ENCODE peak calls at places on chromosomes 5 and 9, in ten cellular contexts. Y, R, Z, D, U, I, W, T, A and C are unnamed samples.

GRCh38 chr5:142568271-142568995 is 117.5 kb downstream of the FGF1 start:
- DNase-seq in Y (peak; percentile 58), T (no peak), W (no peak), Z (no peak), U (no peak), I (no peak), D (no peak), A (no peak), R (no peak), C (peak; percentile 62)

GRCh38 chr5:124922255-124922975 is 176.0 kb upstream of the ZNF608 start:
- DNase-seq in W (no peak), U (no peak), D (no peak), Z (no peak), Y (no peak), A (peak; percentile 79), T (no peak), R (no peak), I (no peak), C (no peak)

GRCh38 chr5:148387325-148387724 is 3.6 kb downstream of the FBXO38 start:
- DNase-seq in T (no peak), Z (no peak), A (no peak), W (no peak), D (no peak), U (no peak), R (no peak), Y (peak; percentile 69), I (no peak), C (peak; percentile 53)

GRCh38 chr5:75668988-75669760 is 48.1 kb downstream of the POC5 start:
- DNase-seq in A (no peak), U (no peak), T (peak; percentile 62), R (no peak), Z (no peak), W (peak; percentile 38), D (no peak), Y (no peak), I (peak; percentile 44), C (peak; percentile 33)

GRCh38 chr9:95313010-95313498 is 4.5 kb downstream of the FANCC start:
- DNase-seq in R (peak; percentile 46), T (peak; percentile 85), A (peak; percentile 62), Z (peak; percentile 89), W (peak; percentile 74), I (peak; percentile 77), Y (peak; percentile 46), D (peak; percentile 86), U (peak; percentile 47), C (peak; percentile 63)

GRCh38 chr9:98099346-98099745 is 19.7 kb downstream of the TRIM14 start:
- DNase-seq in D (no peak), T (no peak), U (no peak), W (no peak), Z (no peak), A (no peak), R (no peak), Y (no peak), I (no peak), C (no peak)

GRCh38 chr5:129724647-129725046 is 23.2 kb upstream of the MINAR2 start:
- DNase-seq in Y (no peak), I (no peak), T (no peak), R (no peak), D (no peak), A (no peak), W (no peak), Z (no peak), U (no peak), C (no peak)

GRCh38 chr5:26805076-26805475 is 233.3 kb downstream of the CDH9 start:
- DNase-seq in T (no peak), Z (no peak), Y (no peak), R (no peak), D (no peak), U (no peak), I (no peak), W (no peak), A (no peak), C (no peak)

GRCh38 chr5:10229306-10230048 is 20.2 kb downstream of the ATPSCKMT start:
- DNase-seq in D (no peak), A (no peak), R (no peak), T (no peak), I (no peak), W (no peak), U (no peak), Z (no peak), Y (peak; percentile 95), C (peak; percentile 25)

GRCh38 chr9:13555989-13556500 is 276.6 kb upstream of the MPDZ start:
- DNase-seq in U (no peak), A (no peak), Z (no peak), I (no peak), R (no peak), W (no peak), Y (no peak), D (no peak), T (no peak), C (no peak)

GRCh38 chr5:176608937-176609723 is 826 bp downstream of the GPRIN1 start:
- DNase-seq in W (no peak), A (no peak), D (no peak), U (no peak), Z (no peak), I (no peak), R (no peak), Y (no peak), T (no peak), C (no peak)

GRCh38 chr5:176610430-176610763 is 441 bp upstream of the GPRIN1 start:
- DNase-seq in A (no peak), R (no peak), I (no peak), T (no peak), Y (no peak), D (no peak), U (no peak), W (no peak), Z (no peak), C (no peak)

GRCh38 chr5:176608142-176608705 is 1.7 kb downstream of the GPRIN1 start:
- DNase-seq in A (no peak), Y (no peak), U (no peak), W (no peak), Z (no peak), T (no peak), D (no peak), I (no peak), R (no peak), C (no peak)

GRCh38 chr5:176611435-176611834 is 1.5 kb upstream of the GPRIN1 start:
- DNase-seq in T (peak; percentile 71), Y (peak; percentile 84), A (peak; percentile 86), R (peak; percentile 77), W (peak; percentile 64), Z (peak; percentile 81), D (peak; percentile 70), U (peak; percentile 34), I (peak; percentile 70), C (peak; percentile 89)

DNA sequence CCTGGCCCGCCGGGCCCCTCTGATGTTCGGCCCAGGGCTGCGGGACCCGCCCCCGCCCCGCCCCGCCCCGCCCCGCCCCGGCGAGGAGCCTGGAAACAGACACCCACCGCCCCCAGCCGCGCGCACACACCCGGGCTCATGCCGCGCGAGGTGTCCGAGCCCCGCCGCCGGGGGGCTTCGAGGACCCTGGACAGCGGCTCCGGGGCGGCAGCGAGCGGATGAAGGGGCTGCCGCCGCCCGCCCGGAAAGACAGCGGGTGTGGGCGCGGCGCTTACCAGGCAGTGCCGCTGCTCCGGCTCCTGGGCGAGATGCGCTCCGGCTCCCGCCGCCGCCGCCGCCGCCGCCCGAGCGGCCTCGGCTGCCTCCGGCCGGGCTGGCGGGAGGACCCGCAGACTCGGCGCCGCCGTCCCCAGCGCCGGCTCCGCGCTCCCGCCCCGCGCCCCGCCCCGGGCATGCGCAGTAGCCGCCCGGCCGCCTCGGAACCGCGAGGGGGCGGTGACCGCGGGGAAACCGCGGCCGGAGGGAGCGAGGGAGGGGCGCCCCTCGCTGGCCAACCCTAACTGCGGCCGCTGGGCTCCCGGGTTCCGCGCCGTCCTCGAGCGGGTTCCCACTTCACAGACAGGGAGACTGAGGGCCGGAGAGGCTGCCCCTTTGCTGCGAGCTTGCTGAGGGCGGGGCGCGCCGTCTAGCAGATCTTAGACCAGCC is at the start of gene GPRIN1:
- DNase-seq in W (peak; percentile 38), R (peak; percentile 48), I (no peak), Z (peak; percentile 75), U (no peak), Y (peak; percentile 40), T (peak; percentile 48), D (peak; percentile 57), A (peak; percentile 94), C (peak; percentile 44)
- TF ChIP-seq CTCF in W (peak; percentile 8), R (peak; percentile 50), I (no peak), Z (peak; percentile 26), U (no peak), Y (peak; percentile 24), T (no peak), D (peak; percentile 20), A (peak; percentile 47), C (no peak)

GRCh38 chr9:138098116-138098907 is 220.7 kb downstream of the CACNA1B start:
- DNase-seq in I (no peak), U (no peak), R (no peak), W (no peak), A (no peak), D (peak; percentile 17), T (peak; percentile 5), Y (no peak), Z (peak; percentile 29), C (no peak)
- H3K4me3 ChIP-seq in I (no peak overlapping the region), U (no peak overlapping the region), R (no peak overlapping the region), W (no peak overlapping the region), A (no peak overlapping the region), D (no peak overlapping the region), T (no peak overlapping the region), Y (no peak overlapping the region), Z (no peak overlapping the region), C (no peak overlapping the region)

DNA sequence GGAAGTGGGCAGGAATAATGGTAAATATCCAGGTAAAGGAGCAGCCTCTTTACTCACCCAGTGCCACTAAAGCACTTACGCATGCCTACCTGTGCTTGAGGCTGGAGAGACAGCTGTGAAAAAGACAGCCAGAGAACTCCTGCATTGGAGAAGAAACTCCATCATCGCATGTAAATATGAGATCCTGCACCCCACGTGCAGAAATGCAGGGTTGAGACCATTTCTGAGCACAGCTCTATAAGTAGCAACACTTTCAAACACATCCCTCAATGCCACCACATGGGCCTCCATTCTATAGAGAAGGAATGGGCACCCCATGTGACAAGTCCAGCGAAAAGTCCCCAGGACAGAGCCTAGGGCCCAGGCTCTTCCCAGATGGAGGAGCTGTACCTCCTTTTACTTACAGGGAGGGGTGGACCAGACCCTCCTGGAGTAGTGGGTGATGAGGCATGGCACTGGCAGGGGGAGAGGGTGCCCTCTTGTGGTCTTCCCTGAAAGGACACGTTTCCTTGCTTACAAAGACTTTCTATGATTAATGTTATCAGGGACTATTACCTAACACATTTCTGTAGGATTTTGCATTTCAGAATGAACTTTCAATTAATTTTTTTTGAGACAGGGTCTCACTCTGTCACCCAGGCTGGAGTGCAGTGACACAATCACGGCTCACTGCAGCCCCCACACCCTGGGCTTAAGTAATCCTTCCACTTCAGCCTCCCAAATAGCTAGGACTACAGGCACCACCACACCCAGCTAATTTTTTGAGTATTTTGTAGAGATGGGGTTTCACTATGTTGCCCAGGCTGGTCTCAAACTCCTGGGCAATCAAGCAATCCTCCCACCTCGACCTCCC is 55.3 kb upstream of the IL17B start:
- DNase-seq in Z (no peak), A (peak; percentile 81), D (no peak), I (no peak), T (peak; percentile 74), W (no peak), Y (peak; percentile 66), R (no peak), U (no peak), C (peak; percentile 81)
- TF ChIP-seq CTCF in Z (peak; percentile 89), A (peak; percentile 96), D (peak; percentile 90), I (peak; percentile 76), T (peak; percentile 44), W (peak; percentile 38), Y (peak; percentile 92), R (peak; percentile 94), U (peak; percentile 75), C (peak; percentile 92)

DNA sequence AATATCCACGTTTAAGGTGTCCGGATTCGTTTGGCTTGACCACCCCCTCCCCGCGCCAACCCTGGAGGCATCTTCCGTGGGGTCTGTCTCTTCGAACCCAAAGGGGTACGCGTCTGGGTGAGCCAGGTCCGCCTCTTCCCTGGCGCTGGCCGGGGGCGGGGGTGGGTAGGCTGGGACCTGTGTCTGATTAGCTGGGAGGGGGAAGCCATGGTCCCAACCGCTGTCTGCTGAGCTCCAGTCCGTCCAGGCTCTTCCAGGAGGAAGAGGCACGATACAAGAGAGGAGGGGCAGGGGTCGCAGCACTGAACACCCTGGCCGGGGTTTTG is at the start of gene LVRN:
- DNase-seq in Y (no peak), T (no peak), I (no peak), W (no peak), A (no peak), U (no peak), R (no peak), D (no peak), Z (no peak), C (no peak)
- H3K4me3 ChIP-seq in Y (peak within 1 kb of the TSS; percentile 39), T (peak within 1 kb of the TSS; percentile 33), I (peak within 1 kb of the TSS; percentile 26), W (peak within 1 kb of the TSS; percentile 10), A (peak within 1 kb of the TSS; percentile 45), U (peak within 1 kb of the TSS; percentile 35), R (peak within 1 kb of the TSS; percentile 65), D (peak within 1 kb of the TSS; percentile 45), Z (peak within 1 kb of the TSS; percentile 27), C (peak within 1 kb of the TSS; percentile 44)